ENCODE peak calls at places on chromosomes 3 and 15, in four cellular contexts. O, T, Q and A are unnamed samples.

GRCh38 chr15:90130291-90130690 is 28.0 kb upstream of the IDH2 start:
- DNase-seq in Q (no peak), O (no peak), T (no peak), A (no peak)

GRCh38 chr15:94631608-94632007 is 400.2 kb downstream of the MCTP2 start:
- DNase-seq in O (no peak), Q (no peak), T (no peak), A (no peak)

GRCh38 chr3:66113542-66113941 is 74.8 kb upstream of the MAGI1 start:
- DNase-seq in Q (no peak), T (no peak), O (no peak), A (no peak)

GRCh38 chr3:28973621-28974020 is 307.2 kb upstream of the RBMS3 start:
- DNase-seq in Q (no peak), O (no peak), T (no peak), A (no peak)

GRCh38 chr3:54949491-54950044 is 21.7 kb upstream of the LRTM1 start:
- DNase-seq in O (no peak), Q (no peak), T (no peak), A (no peak)

GRCh38 chr3:114800272-114800671 is 346.8 kb downstream of the ZBTB20 start:
- DNase-seq in O (no peak), T (no peak), Q (no peak), A (no peak)

GRCh38 chr15:101487060-101487459 is 2.4 kb downstream of the PCSK6 start:
- DNase-seq in Q (no peak), T (no peak), O (no peak), A (no peak)

GRCh38 chr3:7194081-7194835 is 333.3 kb downstream of the GRM7 start:
- DNase-seq in Q (no peak), T (no peak), O (no peak), A (no peak)

GRCh38 chr15:72451224-72451623 is 22.9 kb upstream of the ARIH1 start:
- DNase-seq in O (no peak), T (no peak), Q (no peak), A (no peak)

GRCh38 chr3:5314897-5315296 is 127.4 kb downstream of the EDEM1 start:
- DNase-seq in O (no peak), T (no peak), Q (no peak), A (no peak)

GRCh38 chr15:60729850-60730458 is 251.0 kb upstream of the ICE2 start:
- DNase-seq in Q (no peak), O (no peak), T (no peak), A (no peak)

GRCh38 chr15:74461847-74462511 is 1.0 kb upstream of the UBL7 start:
- DNase-seq in T (no peak), Q (no peak), O (no peak), A (no peak)

GRCh38 chr3:117193390-117193789 is 483.8 kb downstream of the TUSC7 start:
- DNase-seq in T (no peak), O (no peak), Q (no peak), A (no peak)

GRCh38 chr3:59084598-59084997 is 34.8 kb upstream of the CFAP20DC start:
- DNase-seq in Q (no peak), T (peak; percentile 24), O (no peak), A (no peak)

GRCh38 chr3:120093119-120093922 is 926 bp downstream of the GSK3B start:
- DNase-seq in O (peak; percentile 5), Q (peak; percentile 26), T (peak; percentile 92), A (no peak)

GRCh38 chr15:59278120-59278519 is 71.5 kb downstream of the LDHAL6B start:
- DNase-seq in Q (no peak), O (no peak), T (no peak), A (no peak)

GRCh38 chr3:105752791-105753415 is 115.9 kb downstream of the CBLB start:
- DNase-seq in T (peak; percentile 22), Q (peak; percentile 64), O (peak; percentile 23), A (no peak)

GRCh38 chr3:114587973-114588372 is 294.1 kb downstream of the TIGIT start:
- DNase-seq in T (no peak), Q (no peak), O (no peak), A (no peak)

GRCh38 chr15:42104095-42104891 is 9.9 kb upstream of the PLA2G4D start:
- DNase-seq in T (no peak), O (no peak), Q (no peak), A (no peak)

GRCh38 chr15:63151665-63152064 is 5.6 kb downstream of the RPS27L start:
- DNase-seq in T (no peak), O (no peak), Q (no peak), A (no peak)

GRCh38 chr15:41983221-41983620 is 10.9 kb upstream of the EHD4 start:
- DNase-seq in T (no peak), Q (no peak), O (no peak), A (no peak)

GRCh38 chr15:62853833-62854210 is 188.7 kb upstream of the TPM1 start:
- DNase-seq in Q (no peak), T (no peak), O (no peak), A (no peak)

GRCh38 chr3:126345231-126345630 is 12.0 kb downstream of the KLF15 start:
- DNase-seq in Q (no peak), O (no peak), T (no peak), A (no peak)

GRCh38 chr3:107421170-107421792 is 44.0 kb downstream of the CCDC54 start:
- DNase-seq in O (no peak), Q (no peak), T (peak; percentile 74), A (no peak)

GRCh38 chr3:49799761-49800160 is at the start of gene CDHR4:
- DNase-seq in T (peak; percentile 76), O (no peak), Q (no peak), A (no peak)

GRCh38 chr3:33218446-33219174 is at the start of gene SUSD5:
- DNase-seq in T (peak; percentile 38), O (no peak), Q (no peak), A (no peak)

GRCh38 chr3:151611464-151611863 is 122.3 kb upstream of the AADACL2 start:
- DNase-seq in O (no peak), T (no peak), Q (no peak), A (no peak)

GRCh38 chr15:32717290-32718081 is at the start of gene GREM1:
- DNase-seq in O (no peak), Q (no peak), T (peak; percentile 38), A (no peak)
- H3K27me3 ChIP-seq in O (peaks cover 18% of the 10 kb centered on the region), Q (peaks cover 8% of the 10 kb centered on the region), T (peaks cover 89% of the 10 kb centered on the region), A (no peaks in the 10 kb centered on the region)

DNA sequence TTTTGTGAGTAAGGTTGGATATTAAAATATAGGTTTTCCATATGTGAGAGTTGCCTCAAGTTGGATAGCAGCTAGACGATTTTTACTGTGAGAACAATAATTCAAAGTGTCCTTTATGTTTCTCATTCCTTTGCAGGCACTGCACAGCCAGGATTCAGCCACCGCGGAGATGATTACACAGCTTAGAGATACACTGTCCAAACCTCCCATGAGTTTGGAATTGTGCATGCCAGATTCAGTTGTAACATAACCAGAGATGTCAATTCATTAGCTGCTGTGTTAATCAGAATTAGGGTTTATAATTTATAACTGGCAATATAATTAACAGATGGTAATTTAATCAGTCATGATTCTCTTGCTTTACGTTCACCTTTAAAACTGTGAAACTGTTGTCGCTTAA is 132.3 kb downstream of the GABRB3 start:
- DNase-seq in O (no peak), T (no peak), Q (no peak), A (no peak)
- H3K27me3 ChIP-seq in O (no peaks in the 10 kb centered on the region), T (no peaks in the 10 kb centered on the region), Q (no peaks in the 10 kb centered on the region), A (no peaks in the 10 kb centered on the region)

GRCh38 chr15:70190965-70191364 is 93.2 kb upstream of the TLE3 start:
- DNase-seq in Q (no peak), T (no peak), O (no peak), A (no peak)
- H3K27me3 ChIP-seq in Q (no peaks in the 10 kb centered on the region), T (no peaks in the 10 kb centered on the region), O (no peaks in the 10 kb centered on the region), A (no peaks in the 10 kb centered on the region)

DNA sequence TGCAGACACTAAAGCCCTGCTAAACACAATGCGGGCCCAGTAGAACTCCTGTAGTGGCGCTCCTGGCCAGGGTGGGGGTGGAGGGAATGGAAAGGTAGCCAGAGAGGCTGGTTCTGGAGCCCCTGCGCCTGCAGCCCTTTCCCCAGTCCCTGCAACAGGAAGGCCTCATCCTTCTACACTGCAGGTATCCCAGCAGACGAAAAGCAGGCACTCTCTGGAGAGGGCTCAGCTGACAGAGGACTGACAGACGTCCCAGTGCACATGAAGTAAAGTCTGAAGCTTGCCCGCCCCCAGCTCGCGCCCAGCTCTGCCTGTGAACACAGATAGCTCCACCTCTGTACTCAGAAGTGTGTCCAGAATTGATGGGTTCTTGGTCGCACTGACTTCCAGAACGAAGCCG is 46.0 kb downstream of the NSMCE3 start:
- DNase-seq in O (no peak), T (no peak), Q (no peak), A (no peak)
- H3K27me3 ChIP-seq in O (peaks cover 11% of the 10 kb centered on the region), T (no peaks in the 10 kb centered on the region), Q (no peaks in the 10 kb centered on the region), A (no peaks in the 10 kb centered on the region)

GRCh38 chr15:31293655-31294054 is 33.0 kb upstream of the KLF13 start:
- DNase-seq in O (no peak), Q (no peak), T (no peak), A (no peak)
- H3K27me3 ChIP-seq in O (no peaks in the 10 kb centered on the region), Q (no peaks in the 10 kb centered on the region), T (no peaks in the 10 kb centered on the region), A (no peaks in the 10 kb centered on the region)

DNA sequence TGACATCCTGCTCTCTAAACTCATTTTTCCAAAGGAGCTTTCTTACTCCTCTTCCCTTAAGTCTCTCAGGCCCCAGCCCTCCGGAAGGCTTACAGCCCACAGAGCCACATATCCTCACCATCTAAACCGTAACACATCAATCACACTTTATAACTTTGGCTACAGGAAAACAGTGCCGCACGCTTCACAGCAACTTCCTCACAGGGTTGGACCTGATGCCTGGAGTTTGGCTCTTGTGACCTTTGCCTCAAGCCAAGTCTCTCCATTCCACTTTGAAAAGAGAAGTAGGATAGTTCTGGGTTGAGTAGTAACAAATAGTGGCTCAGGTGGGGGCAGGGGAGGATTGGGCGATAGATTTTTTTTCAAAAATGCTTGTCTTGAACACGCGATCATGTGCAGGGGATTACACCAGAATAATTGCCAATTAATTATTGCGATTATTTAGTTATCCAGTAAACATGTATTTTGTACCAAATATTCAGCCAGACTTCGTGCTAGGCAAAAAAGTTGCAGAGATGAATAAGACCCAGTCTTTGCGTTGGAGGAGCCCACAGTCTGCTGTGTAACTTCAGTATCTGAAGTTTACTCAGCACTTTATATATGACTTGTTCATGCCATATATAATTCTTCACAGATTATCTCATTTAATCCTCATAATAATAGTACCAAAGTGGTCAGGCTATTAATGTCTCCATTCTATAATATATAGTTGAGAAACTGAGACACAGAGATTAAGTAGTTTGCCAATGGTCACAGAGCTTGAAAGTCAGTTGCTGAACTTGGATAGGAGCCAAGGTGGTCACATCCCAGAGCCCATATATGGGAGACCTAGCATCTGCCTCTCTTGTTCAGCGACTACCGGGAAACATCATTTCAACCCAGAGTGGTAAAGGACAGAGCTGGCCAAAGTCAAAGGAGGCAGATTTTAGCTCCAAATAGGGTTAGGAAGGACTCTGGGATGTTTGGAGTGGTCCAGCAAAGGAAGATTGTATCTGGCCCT is 2.4 kb upstream of the ETV5 start:
- DNase-seq in Q (no peak), T (no peak), O (no peak), A (no peak)
- H3K27me3 ChIP-seq in Q (peaks cover 42% of the 10 kb centered on the region), T (peaks cover 20% of the 10 kb centered on the region), O (peaks cover 57% of the 10 kb centered on the region), A (no peaks in the 10 kb centered on the region)